ENCODE peak calls at places on chromosomes 7 and 10, in ten cellular contexts. R is activated naive CD8-positive, alpha-beta T cell treated with anti-CD3 and anti-CD28 coated beads, Interleukin-2, amount 50 U/mL, for 24 hours; E is GM03348; G is AG08395; D is HuH-7.5; I is fibroblast of the conjunctiva; S is astrocyte of the spinal cord; O is dorsolateral prefrontal cortex; M is EL; T is mucosa of gallbladder. W is an unnamed sample.
A peak's percentile ranks its signal among the peaks of the same experiment; 100 is the strongest.

GRCh38 chr10:32149257-32149955 is 93.2 kb upstream of the KIF5B start:
- DNase-seq in I (peak; percentile 84), M (peak; percentile 80), D (no peak), S (peak; percentile 96), E (peak; percentile 81), R (no peak), O (no peak), G (peak; percentile 92), T (peak; percentile 50), W (peak; percentile 83)

GRCh38 chr7:140661124-140661523 is 11.6 kb upstream of the ADCK2 start:
- DNase-seq in I (no peak), D (no peak), E (no peak), S (no peak), O (no peak), R (no peak), T (no peak), M (no peak), G (no peak), W (peak; percentile 11)

GRCh38 chr10:132889556-132889955 is 52.8 kb downstream of the CFAP46 start:
- DNase-seq in D (no peak), T (no peak), I (no peak), R (no peak), O (no peak), M (no peak), G (no peak), S (no peak), E (no peak), W (no peak)

GRCh38 chr7:127702253-127702652 is 50.3 kb downstream of the SND1 start:
- DNase-seq in G (no peak), S (no peak), T (no peak), I (no peak), E (no peak), D (no peak), O (no peak), R (no peak), M (no peak), W (no peak)

GRCh38 chr10:49520122-49520775 is 18.7 kb downstream of the ERCC6 start:
- DNase-seq in R (no peak), G (no peak), M (no peak), D (no peak), S (no peak), T (no peak), I (no peak), O (no peak), E (no peak), W (no peak)

GRCh38 chr7:88344956-88345832 is 38.5 kb upstream of the STEAP4 start:
- DNase-seq in E (peak; percentile 42), D (no peak), I (no peak), R (peak; percentile 8), S (peak; percentile 33), G (peak; percentile 13), O (peak; percentile 53), M (peak; percentile 6), T (peak; percentile 44), W (peak; percentile 11)

GRCh38 chr10:628386-629045 is 61.0 kb downstream of the DIP2C start:
- DNase-seq in R (no peak), M (no peak), S (no peak), E (no peak), D (no peak), O (peak; percentile 91), T (no peak), G (no peak), I (no peak), W (no peak)

GRCh38 chr7:50068026-50068425 is 25.0 kb downstream of the ZPBP start:
- DNase-seq in M (peak; percentile 1), D (no peak), S (peak; percentile 19), I (no peak), T (no peak), O (no peak), E (peak; percentile 13), G (peak; percentile 2), R (no peak), W (peak; percentile 26)

GRCh38 chr10:70601775-70602174 is 766 bp downstream of the PRF1 start:
- DNase-seq in O (no peak), M (no peak), T (no peak), E (no peak), G (no peak), I (no peak), S (no peak), R (peak; percentile 9), D (no peak), W (no peak)

GRCh38 chr7:35450456-35450855 is 196.6 kb upstream of the TBX20 start:
- DNase-seq in T (no peak), O (no peak), M (no peak), R (no peak), E (no peak), I (no peak), G (no peak), S (no peak), D (no peak), W (no peak)

GRCh38 chr10:6177880-6178281 is 24.9 kb upstream of the PFKFB3 start:
- DNase-seq in O (no peak), G (no peak), E (no peak), M (no peak), T (no peak), S (no peak), I (no peak), R (no peak), D (no peak), W (no peak)

GRCh38 chr10:103584216-103585010 is 90.9 kb downstream of the NEURL1 start:
- DNase-seq in T (no peak), R (peak; percentile 60), S (no peak), E (peak; percentile 63), O (no peak), I (no peak), G (peak; percentile 44), M (no peak), D (no peak), W (no peak)

GRCh38 chr7:120079704-120080103 is 193.3 kb upstream of the KCND2 start:
- DNase-seq in O (no peak), G (no peak), I (no peak), D (no peak), R (no peak), M (no peak), T (no peak), E (no peak), S (no peak), W (no peak)

GRCh38 chr7:94350729-94351128 is 44.0 kb upstream of the COL1A2 start:
- DNase-seq in S (no peak), M (no peak), I (no peak), R (no peak), D (no peak), E (no peak), O (no peak), T (no peak), G (no peak), W (no peak)

GRCh38 chr7:28953628-28954027 is 4.5 kb downstream of the TRIL start:
- DNase-seq in M (peak; percentile 37), R (no peak), S (peak; percentile 59), T (no peak), E (no peak), O (no peak), G (no peak), I (no peak), D (no peak), W (peak; percentile 86)

GRCh38 chr7:138875794-138876193 is 77.8 kb upstream of the ATP6V0A4 start:
- DNase-seq in I (no peak), R (peak; percentile 48), S (peak; percentile 85), M (peak; percentile 85), O (no peak), G (peak; percentile 53), T (no peak), D (no peak), E (peak; percentile 42), W (peak; percentile 96)

GRCh38 chr7:44162785-44163395 is 21.8 kb upstream of the MYL7 start:
- DNase-seq in E (no peak), S (no peak), R (no peak), I (no peak), G (no peak), T (no peak), O (no peak), D (no peak), M (peak; percentile 59), W (peak; percentile 81)

GRCh38 chr7:153682628-153683027 is 369.6 kb upstream of the DPP6 start:
- DNase-seq in T (no peak), S (no peak), I (no peak), E (no peak), D (no peak), R (no peak), O (no peak), G (no peak), M (no peak), W (no peak)

GRCh38 chr7:95534796-95535195 is 49.1 kb downstream of the ASB4 start:
- DNase-seq in O (no peak), G (no peak), T (no peak), M (no peak), S (no peak), D (no peak), I (no peak), R (no peak), E (no peak), W (no peak)

GRCh38 chr10:58956926-58957325 is 219.5 kb upstream of the PHYHIPL start:
- DNase-seq in I (no peak), S (no peak), D (no peak), O (no peak), T (no peak), G (peak; percentile 65), M (peak; percentile 83), R (no peak), E (peak; percentile 45), W (peak; percentile 32)

GRCh38 chr10:133231946-133232574 is 2.0 kb downstream of the UTF1 start:
- DNase-seq in M (no peak), R (no peak), D (no peak), G (no peak), I (no peak), O (no peak), S (no peak), E (no peak), T (no peak), W (no peak)

GRCh38 chr10:37991655-37992054 is 15.2 kb upstream of the ZNF25 start:
- DNase-seq in O (no peak), G (no peak), I (no peak), E (no peak), T (no peak), S (no peak), R (no peak), D (no peak), M (no peak), W (no peak)

GRCh38 chr10:11164806-11165590 is 147.3 kb downstream of the CELF2 start:
- DNase-seq in I (peak; percentile 91), R (peak; percentile 77), S (peak; percentile 73), D (no peak), O (peak; percentile 83), M (peak; percentile 67), E (peak; percentile 75), G (peak; percentile 83), T (peak; percentile 51), W (peak; percentile 28)

GRCh38 chr10:70101668-70102067 is 31.0 kb downstream of the AIFM2 start:
- DNase-seq in D (no peak), G (no peak), M (no peak), S (no peak), E (no peak), R (no peak), O (no peak), I (no peak), T (no peak), W (no peak)

GRCh38 chr7:155362380-155363145 is 64.9 kb downstream of the INSIG1 start:
- DNase-seq in R (no peak), O (no peak), G (no peak), S (no peak), D (no peak), M (no peak), T (no peak), I (no peak), E (no peak), W (no peak)

GRCh38 chr10:3622845-3623621 is 162.0 kb downstream of the KLF6 start:
- DNase-seq in O (no peak), R (peak; percentile 23), G (no peak), M (peak; percentile 71), T (no peak), E (no peak), I (no peak), D (no peak), S (no peak), W (peak; percentile 72)

GRCh38 chr7:132906193-132906829 is 175.6 kb downstream of the CHCHD3 start:
- DNase-seq in I (no peak), D (no peak), O (no peak), S (no peak), E (no peak), M (no peak), G (no peak), R (no peak), T (no peak), W (no peak)

GRCh38 chr10:6384031-6384430 is 181.3 kb downstream of the PFKFB3 start:
- DNase-seq in E (no peak), D (no peak), R (no peak), S (no peak), O (no peak), G (no peak), T (no peak), I (no peak), M (no peak), W (no peak)